ENCODE peak calls at places on chromosome 19, in six cellular contexts. J is astrocyte of the cerebellum, S is uterus, R is BJ, W is neural progenitor cell, Q is cardiac fibroblast. Z is an unnamed sample.

GRCh38 chr19:56712609-56713008 is 41.1 kb upstream of the ZNF835 start:
- DNase-seq in J (no peak), S (no peak), R (no peak), W (no peak), Q (no peak), Z (no peak)

GRCh38 chr19:6854758-6855157 is 32.6 kb upstream of the ADGRE1 start:
- DNase-seq in J (no peak), S (no peak), R (no peak), W (no peak), Q (no peak), Z (no peak)

GRCh38 chr19:36081385-36081784 is 26.7 kb downstream of the WDR62 start:
- DNase-seq in J (no peak), S (no peak), R (no peak), W (no peak), Q (peak), Z (no peak)

GRCh38 chr19:53647350-53647749 is 15.6 kb downstream of the DPRX start:
- DNase-seq in J (no peak), S (no peak), R (no peak), W (no peak), Q (no peak), Z (peak)

GRCh38 chr19:49347835-49348234 is 12.6 kb downstream of the CD37 start:
- DNase-seq in J (peak), S (peak), R (peak), W (peak), Q (peak), Z (peak)

GRCh38 chr19:3210347-3211017 is 14.0 kb upstream of the CELF5 start:
- DNase-seq in J (no peak), S (no peak), R (no peak), W (peak), Q (peak), Z (peak)

GRCh38 chr19:42021185-42021584 is 27.2 kb upstream of the ATP1A3 start:
- DNase-seq in J (no peak), S (no peak), R (no peak), W (no peak), Q (no peak), Z (no peak)

GRCh38 chr19:57888107-57888493 is 737 bp downstream of the ZNF814 start:
- DNase-seq in J (no peak), S (no peak), R (no peak), W (no peak), Q (peak), Z (no peak)

GRCh38 chr19:49954933-49955332 is 6.0 kb downstream of the SIGLEC11 start:
- DNase-seq in J (no peak), S (no peak), R (no peak), W (no peak), Q (no peak), Z (peak)

GRCh38 chr19:53012006-53012405 is 1.7 kb upstream of the ERVV-1 start:
- DNase-seq in J (no peak), S (no peak), R (no peak), W (no peak), Q (no peak), Z (no peak)

GRCh38 chr19:31783592-31783991 is 434.4 kb upstream of the TSHZ3 start:
- DNase-seq in J (no peak), S (no peak), R (no peak), W (peak), Q (no peak), Z (no peak)

GRCh38 chr19:33194527-33194883 is 375 bp downstream of the LRP3 start:
- DNase-seq in J (no peak), S (no peak), R (no peak), W (peak), Q (peak), Z (no peak)

GRCh38 chr19:39351537-39352037 is 9.4 kb downstream of the SAMD4B start:
- DNase-seq in J (no peak), S (no peak), R (no peak), W (no peak), Q (no peak), Z (peak)

GRCh38 chr19:56066152-56067023 is 54.7 kb downstream of the ZNF787 start:
- DNase-seq in J (peak), S (peak), R (no peak), W (peak), Q (peak), Z (peak)

GRCh38 chr19:33725567-33725966 is 71.1 kb upstream of the KCTD15 start:
- DNase-seq in J (no peak), S (no peak), R (no peak), W (no peak), Q (no peak), Z (no peak)

DNA sequence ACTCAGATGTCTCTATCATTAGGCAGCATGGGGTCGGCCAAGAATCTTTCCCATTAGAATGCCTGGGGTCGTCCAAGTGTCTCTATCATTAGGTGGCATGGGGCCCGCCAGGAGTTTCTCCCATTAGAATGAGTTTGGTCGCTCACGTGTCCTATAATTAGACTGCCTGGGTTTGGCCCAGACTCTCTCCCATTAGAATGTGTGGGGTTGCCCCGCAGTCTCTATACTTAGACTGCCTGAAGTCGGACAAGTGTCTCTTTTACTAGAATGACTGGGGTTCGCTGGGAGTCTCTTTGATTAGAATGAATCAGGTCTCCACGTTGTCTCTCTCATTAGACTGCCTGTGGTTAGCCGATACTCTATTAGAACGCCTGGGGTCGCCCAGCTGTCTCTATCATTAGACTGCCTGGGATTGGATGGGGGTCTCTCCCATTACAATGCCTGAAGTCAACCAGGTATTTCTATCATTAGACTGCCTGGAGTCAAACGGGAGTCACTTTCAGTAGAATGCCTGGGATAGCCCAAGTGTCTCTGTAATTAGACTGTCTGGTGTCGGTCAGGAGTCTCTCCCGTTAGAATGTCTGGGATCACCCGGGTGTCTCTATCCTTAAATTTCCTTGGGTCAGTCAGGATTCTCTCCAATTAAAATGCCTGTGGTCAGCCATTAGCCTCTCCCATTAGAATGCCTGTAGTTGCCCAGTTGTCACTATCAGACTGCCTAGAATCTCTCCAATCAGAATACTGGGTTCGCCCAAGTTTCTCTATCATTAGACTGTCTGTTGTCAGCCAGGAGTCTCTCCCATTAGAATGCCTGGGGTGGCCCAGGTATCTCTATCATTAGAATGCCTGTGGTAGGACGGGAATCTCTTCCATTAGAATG is 1454.1 kb downstream of the UQCRFS1 start:
- DNase-seq in J (no peak), S (no peak), R (no peak), W (no peak), Q (no peak), Z (no peak)
- H3K4me3 ChIP-seq in J (no peak), S (no peak), R (no peak), W (no peak), Q (no peak), Z (no peak)

DNA sequence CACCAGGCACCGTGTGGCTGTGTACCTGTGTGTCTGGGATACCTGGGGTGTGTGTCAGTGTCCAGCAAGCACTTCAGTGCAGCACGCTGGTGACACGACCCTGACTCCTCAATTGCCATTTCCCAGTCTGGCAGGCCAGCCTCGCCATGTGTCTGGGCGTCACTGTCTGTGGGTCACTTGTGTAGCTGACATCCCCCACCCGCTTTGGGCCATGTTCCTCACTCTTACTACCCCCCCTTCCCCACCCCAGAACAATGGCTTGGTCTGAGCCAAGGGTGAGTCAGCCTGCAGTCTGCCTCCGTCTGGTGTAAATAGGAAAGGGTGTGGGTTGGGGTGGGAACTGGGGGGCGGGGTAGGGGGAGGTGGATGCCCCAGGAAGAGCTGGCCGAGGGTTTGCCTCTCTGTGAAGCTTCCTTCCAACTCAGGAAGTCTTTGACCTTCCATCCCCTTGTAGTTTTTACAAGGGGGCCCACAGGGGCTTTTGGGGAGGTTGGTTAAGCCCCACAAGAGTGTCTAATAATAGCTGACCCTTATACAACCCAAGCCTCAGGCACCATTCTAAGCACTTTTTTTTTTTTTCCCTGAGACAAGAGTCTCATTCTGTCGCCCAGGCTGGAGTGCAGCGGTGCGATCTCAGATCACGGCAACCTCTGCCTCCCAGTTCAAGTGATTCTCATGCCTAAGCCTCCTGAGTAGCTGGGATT is 17.6 kb downstream of the NOVA2 start:
- DNase-seq in J (peak), S (peak), R (no peak), W (no peak), Q (peak), Z (no peak)
- TF ChIP-seq CTCF in J (no peak), S (no peak), R (no peak), W (no peak), Q (no peak), Z (no peak)

GRCh38 chr19:13012690-13013608 is 17.7 kb downstream of the NFIX start:
- DNase-seq in J (no peak), S (peak), R (no peak), W (peak), Q (peak), Z (peak)
- H3K4me3 ChIP-seq in J (peak), S (peak), R (peak), W (no peak), Q (peak), Z (peak)

GRCh38 chr19:1383311-1384084 is at the start of gene NDUFS7:
- DNase-seq in J (peak), S (peak), R (no peak), W (peak), Q (peak), Z (peak)
- TF ChIP-seq CTCF in J (no peak), S (peak), R (peak), W (peak), Q (peak), Z (no peak)

GRCh38 chr19:7863157-7863970 is 10.8 kb downstream of the PRR36 start:
- DNase-seq in J (no peak), S (no peak), R (no peak), W (peak), Q (no peak), Z (no peak)

GRCh38 chr19:7860902-7861618 is 13.1 kb downstream of the PRR36 start:
- DNase-seq in J (no peak), S (no peak), R (no peak), W (no peak), Q (no peak), Z (no peak)

GRCh38 chr19:7861619-7862412 is 12.4 kb downstream of the PRR36 start:
- DNase-seq in J (no peak), S (no peak), R (no peak), W (peak), Q (no peak), Z (no peak)

GRCh38 chr19:7863971-7864718 is 10.0 kb downstream of the PRR36 start:
- DNase-seq in J (no peak), S (no peak), R (no peak), W (no peak), Q (no peak), Z (no peak)

GRCh38 chr19:7862413-7862951 is 11.7 kb downstream of the PRR36 start:
- DNase-seq in J (peak), S (no peak), R (no peak), W (peak), Q (peak), Z (peak)
- H3K4me3 ChIP-seq in J (peak), S (no peak), R (no peak), W (peak), Q (no peak), Z (no peak)

GRCh38 chr19:28828276-28828870 is 384.6 kb downstream of the UQCRFS1 start:
- DNase-seq in J (no peak), S (no peak), R (no peak), W (no peak), Q (no peak), Z (no peak)

GRCh38 chr19:28831464-28831863 is 381.5 kb downstream of the UQCRFS1 start:
- DNase-seq in J (no peak), S (no peak), R (no peak), W (peak), Q (no peak), Z (no peak)

GRCh38 chr19:28827382-28827781 is 385.6 kb downstream of the UQCRFS1 start:
- DNase-seq in J (no peak), S (no peak), R (no peak), W (no peak), Q (no peak), Z (no peak)

GRCh38 chr19:28829762-28830161 is 383.2 kb downstream of the UQCRFS1 start:
- DNase-seq in J (no peak), S (no peak), R (no peak), W (no peak), Q (no peak), Z (no peak)
- TF ChIP-seq CTCF in J (no peak), S (no peak), R (no peak), W (no peak), Q (no peak), Z (no peak)

GRCh38 chr19:4556574-4557185 is 2.8 kb downstream of the SEMA6B start:
- DNase-seq in J (no peak), S (no peak), R (no peak), W (peak), Q (peak), Z (peak)

GRCh38 chr19:4557971-4558941 is 1.2 kb downstream of the SEMA6B start:
- DNase-seq in J (no peak), S (no peak), R (no peak), W (peak), Q (peak), Z (no peak)

GRCh38 chr19:4557186-4557970 is 2.1 kb downstream of the SEMA6B start:
- DNase-seq in J (no peak), S (no peak), R (no peak), W (no peak), Q (no peak), Z (no peak)

GRCh38 chr19:4555657-4556561 is 3.6 kb downstream of the SEMA6B start:
- DNase-seq in J (no peak), S (no peak), R (no peak), W (no peak), Q (no peak), Z (no peak)

GRCh38 chr19:4559569-4559968 is at the start of gene SEMA6B:
- DNase-seq in J (no peak), S (peak), R (no peak), W (no peak), Q (peak), Z (no peak)
- H3K4me3 ChIP-seq in J (no peak), S (no peak), R (no peak), W (no peak), Q (peak), Z (no peak)

DNA sequence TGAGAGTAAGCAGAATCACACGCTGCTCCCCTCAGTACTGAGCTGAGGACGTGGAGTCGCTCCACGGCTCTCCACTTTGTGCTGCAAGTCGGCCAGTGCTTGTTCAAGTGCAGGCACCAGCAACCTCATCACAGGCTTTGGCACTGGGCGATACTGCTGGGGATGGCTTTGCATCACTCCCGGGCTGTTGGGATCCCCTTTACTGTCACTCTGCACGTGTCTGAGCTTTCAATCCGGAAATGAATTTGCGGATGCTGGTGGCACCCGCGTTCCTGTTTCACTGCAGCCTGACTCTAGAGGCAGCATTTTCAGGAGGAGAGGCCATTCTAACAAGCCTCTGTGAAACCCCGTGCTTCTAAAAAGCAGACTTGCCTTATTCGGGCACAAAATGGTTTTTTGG is 19.1 kb downstream of the SMARCA4 start:
- DNase-seq in J (no peak), S (no peak), R (no peak), W (no peak), Q (no peak), Z (no peak)
- TF ChIP-seq CTCF in J (no peak), S (no peak), R (no peak), W (no peak), Q (no peak), Z (no peak)

Z was measured in fibroblast of villous mesenchyme.